ENCODE peak calls at places on chromosomes 3 and 15, in six cellular contexts. Z, X, U, S, I and V are unnamed samples.

GRCh38 chr3:24242012-24242698 is 252.5 kb downstream of the THRB start:
- DNase-seq in U (peak), Z (peak), I (no peak), S (peak), X (no peak), V (no peak)

GRCh38 chr15:67935244-67935643 is 95.4 kb upstream of the RNU6-1 start:
- DNase-seq in Z (no peak), X (no peak), I (no peak), U (no peak), S (no peak), V (no peak)

GRCh38 chr3:29338377-29338776 is 57.5 kb downstream of the RBMS3 start:
- DNase-seq in X (no peak), U (no peak), I (no peak), S (no peak), Z (no peak), V (no peak)

GRCh38 chr15:68405426-68406250 is 26.3 kb downstream of the ITGA11 start:
- DNase-seq in I (no peak), S (no peak), Z (no peak), X (no peak), U (no peak), V (no peak)

GRCh38 chr15:96333194-96334016 is 2.9 kb downstream of the NR2F2 start:
- DNase-seq in Z (peak), X (no peak), I (no peak), U (peak), S (no peak), V (peak)

GRCh38 chr15:98609144-98609852 is 39.0 kb upstream of the IGF1R start:
- DNase-seq in X (no peak), Z (peak), U (no peak), I (no peak), S (peak), V (no peak)

GRCh38 chr15:26023231-26023630 is 160.1 kb upstream of the ATP10A start:
- DNase-seq in I (no peak), Z (no peak), X (no peak), S (no peak), U (no peak), V (no peak)

GRCh38 chr3:158337007-158337608 is 227.2 kb downstream of the RSRC1 start:
- DNase-seq in X (no peak), S (no peak), I (no peak), Z (no peak), U (no peak), V (no peak)

GRCh38 chr15:92634046-92634445 is 21.5 kb downstream of the FAM174B start:
- DNase-seq in I (no peak), X (no peak), Z (no peak), S (no peak), U (no peak), V (no peak)

GRCh38 chr3:128911911-128912310 is 32.5 kb downstream of the ACAD9 start:
- DNase-seq in I (no peak), Z (no peak), S (no peak), U (no peak), X (no peak), V (no peak)

GRCh38 chr3:174488527-174488926 is 370.6 kb upstream of the NAALADL2 start:
- DNase-seq in U (no peak), I (no peak), S (no peak), Z (peak), X (no peak), V (no peak)

GRCh38 chr3:33826688-33827087 is 28.3 kb downstream of the PDCD6IP start:
- DNase-seq in S (peak), Z (peak), I (no peak), X (no peak), U (no peak), V (no peak)

GRCh38 chr3:40103829-40104228 is 205.7 kb upstream of the EIF1B start:
- DNase-seq in U (no peak), S (no peak), X (no peak), Z (no peak), I (no peak), V (no peak)

GRCh38 chr3:4752201-4753072 is 226.8 kb upstream of the BHLHE40 start:
- DNase-seq in S (peak), U (peak), I (peak), Z (peak), X (no peak), V (peak)

GRCh38 chr3:127420825-127421224 is 133.0 kb upstream of the PRR20G start:
- DNase-seq in Z (no peak), U (no peak), I (no peak), S (no peak), X (no peak), V (no peak)

GRCh38 chr3:119352235-119352634 is 58.1 kb downstream of the ARHGAP31 start:
- DNase-seq in I (no peak), X (no peak), U (no peak), Z (peak), S (no peak), V (no peak)

GRCh38 chr3:195249057-195249770 is 21.7 kb downstream of the XXYLT1 start:
- DNase-seq in X (no peak), Z (no peak), S (no peak), U (no peak), I (no peak), V (no peak)

GRCh38 chr3:27193056-27193455 is 176.1 kb downstream of the NEK10 start:
- DNase-seq in Z (no peak), S (no peak), U (no peak), X (no peak), I (no peak), V (no peak)

GRCh38 chr15:98855815-98856539 is 151.6 kb downstream of the PGPEP1L start:
- DNase-seq in U (no peak), Z (no peak), X (no peak), S (no peak), I (no peak), V (no peak)

GRCh38 chr3:46717447-46718231 is at the start of gene PRSS50:
- DNase-seq in Z (no peak), U (peak), S (no peak), X (no peak), I (no peak), V (no peak)

GRCh38 chr3:15342252-15342651 is 9.9 kb upstream of the SH3BP5 start:
- DNase-seq in Z (no peak), U (no peak), I (no peak), S (no peak), X (no peak), V (no peak)

GRCh38 chr15:80787238-80787805 is 8.2 kb downstream of the CEMIP start:
- DNase-seq in U (no peak), X (no peak), I (no peak), S (no peak), Z (no peak), V (no peak)

GRCh38 chr3:150150633-150151032 is 179.9 kb upstream of the PFN2 start:
- DNase-seq in U (no peak), I (no peak), Z (peak), X (no peak), S (peak), V (no peak)

GRCh38 chr3:37852771-37853170 is 8.9 kb upstream of the CTDSPL start:
- DNase-seq in X (no peak), U (no peak), I (no peak), Z (no peak), S (no peak), V (no peak)

GRCh38 chr15:101038327-101039003 is 119.3 kb downstream of the LRRK1 start:
- DNase-seq in S (no peak), I (no peak), X (no peak), Z (no peak), U (peak), V (no peak)

GRCh38 chr15:76006136-76006778 is 6.0 kb downstream of the NRG4 start:
- DNase-seq in S (peak), Z (peak), X (no peak), I (no peak), U (no peak), V (no peak)

GRCh38 chr3:10495003-10495402 is 10.4 kb downstream of the ATP2B2 start:
- DNase-seq in U (peak), S (peak), X (no peak), Z (peak), I (peak), V (peak)

GRCh38 chr15:58951388-58952060 is 18.0 kb upstream of the SLTM start:
- DNase-seq in Z (peak), I (no peak), S (peak), U (no peak), X (no peak), V (no peak)

GRCh38 chr3:139225551-139225950 is 118.3 kb upstream of the MRPS22 start:
- DNase-seq in I (no peak), S (peak), U (no peak), Z (no peak), X (no peak), V (no peak)

GRCh38 chr3:108838411-108838810 is 15.8 kb downstream of the TRAT1 start:
- DNase-seq in U (no peak), X (no peak), S (no peak), I (no peak), Z (no peak), V (no peak)